ENCODE peak calls at places on chromosomes 5 and 9, in five cellular contexts. One of them, this sample, is unnamed.
A peak's percentile ranks its signal among the peaks of the same experiment; 100 is the strongest.

GRCh38 chr5:132387649-132388117 is 18.2 kb downstream of the SLC22A5 start:
- DNase-seq in H54: peak; percentile 82
- DNase-seq in keratinocyte: peak; percentile 99
- DNase-seq in choroid plexus epithelial cell: peak; percentile 97
- DNase-seq in GM04504: peak; percentile 98
- DNase-seq in this sample: peak; percentile 91

GRCh38 chr9:129316281-129317030 is 138.4 kb upstream of the IER5L start:
- DNase-seq in H54: no peak
- DNase-seq in keratinocyte: no peak
- DNase-seq in choroid plexus epithelial cell: no peak
- DNase-seq in GM04504: no peak
- DNase-seq in this sample: no peak

GRCh38 chr5:156497816-156498215 is 170.9 kb downstream of the SGCD start:
- DNase-seq in H54: no peak
- DNase-seq in keratinocyte: no peak
- DNase-seq in choroid plexus epithelial cell: no peak
- DNase-seq in GM04504: no peak
- DNase-seq in this sample: no peak

GRCh38 chr5:149271717-149272558 is at the start of gene AFAP1L1:
- DNase-seq in H54: peak; percentile 60
- DNase-seq in keratinocyte: no peak
- DNase-seq in choroid plexus epithelial cell: peak; percentile 53
- DNase-seq in GM04504: no peak
- DNase-seq in this sample: peak; percentile 49

GRCh38 chr9:82153032-82153431 is 164.5 kb downstream of the SPATA31D1 start:
- DNase-seq in H54: no peak
- DNase-seq in keratinocyte: no peak
- DNase-seq in choroid plexus epithelial cell: no peak
- DNase-seq in GM04504: no peak
- DNase-seq in this sample: no peak

GRCh38 chr9:5817776-5818336 is 15.1 kb downstream of the ERMP1 start:
- DNase-seq in H54: no peak
- DNase-seq in keratinocyte: no peak
- DNase-seq in choroid plexus epithelial cell: peak; percentile 75
- DNase-seq in GM04504: peak; percentile 35
- DNase-seq in this sample: peak; percentile 19

GRCh38 chr5:172710695-172711094 is 60.3 kb downstream of the DUSP1 start:
- DNase-seq in H54: no peak
- DNase-seq in keratinocyte: no peak
- DNase-seq in choroid plexus epithelial cell: no peak
- DNase-seq in GM04504: no peak
- DNase-seq in this sample: no peak

GRCh38 chr9:89593776-89594427 is 10.9 kb upstream of the GADD45G start:
- DNase-seq in H54: peak; percentile 86
- DNase-seq in keratinocyte: no peak
- DNase-seq in choroid plexus epithelial cell: peak; percentile 69
- DNase-seq in GM04504: no peak
- DNase-seq in this sample: peak; percentile 32

GRCh38 chr5:100902406-100903035 is 561 bp downstream of the ST8SIA4 start:
- DNase-seq in H54: no peak
- DNase-seq in keratinocyte: no peak
- DNase-seq in choroid plexus epithelial cell: no peak
- DNase-seq in GM04504: no peak
- DNase-seq in this sample: peak; percentile 33

GRCh38 chr5:14202462-14202861 is 59.3 kb downstream of the TRIO start:
- DNase-seq in H54: no peak
- DNase-seq in keratinocyte: no peak
- DNase-seq in choroid plexus epithelial cell: peak; percentile 90
- DNase-seq in GM04504: no peak
- DNase-seq in this sample: peak; percentile 83